ENCODE peak calls at places on chromosomes 6 and 20, in nine cellular contexts. One of them, this sample, is unnamed.

GRCh38 chr6:24549674-24550418 is 55.1 kb downstream of the ALDH5A1 start:
- DNase-seq in activated CD4-positive, alpha-beta T cell treated with anti-CD3 and anti-CD28 coated beads, Interleukin-2, amount 50 U/mL, for 24 hours: no peak
- DNase-seq in KG1: no peak
- DNase-seq in WTC11: no peak
- DNase-seq in pulmonary artery endothelial cell: no peak
- DNase-seq in GM23338: no peak
- DNase-seq in stimulated activated naive B cell treated with anti-CD40 and anti-IgM and Interleukin-4, amounts not matched to agents 10 μg/mL and 1 μg/mL and 100 μg/mL, for 72 hours: no peak
- DNase-seq in upper lobe of right lung: no peak
- DNase-seq in epithelial cell of proximal tubule: no peak
- DNase-seq in this sample: peak

GRCh38 chr6:108874470-108875160 is 26.4 kb downstream of the ARMC2 start:
- DNase-seq in stimulated activated naive B cell treated with anti-CD40 and anti-IgM and Interleukin-4, amounts not matched to agents 10 μg/mL and 1 μg/mL and 100 μg/mL, for 72 hours: peak
- DNase-seq in epithelial cell of proximal tubule: no peak
- DNase-seq in WTC11: no peak
- DNase-seq in KG1: no peak
- DNase-seq in pulmonary artery endothelial cell: no peak
- DNase-seq in GM23338: no peak
- DNase-seq in activated CD4-positive, alpha-beta T cell treated with anti-CD3 and anti-CD28 coated beads, Interleukin-2, amount 50 U/mL, for 24 hours: peak
- DNase-seq in upper lobe of right lung: no peak
- DNase-seq in this sample: no peak

GRCh38 chr6:109076421-109076820 is 18.2 kb downstream of the SESN1 start:
- DNase-seq in activated CD4-positive, alpha-beta T cell treated with anti-CD3 and anti-CD28 coated beads, Interleukin-2, amount 50 U/mL, for 24 hours: no peak
- DNase-seq in upper lobe of right lung: no peak
- DNase-seq in pulmonary artery endothelial cell: no peak
- DNase-seq in stimulated activated naive B cell treated with anti-CD40 and anti-IgM and Interleukin-4, amounts not matched to agents 10 μg/mL and 1 μg/mL and 100 μg/mL, for 72 hours: no peak
- DNase-seq in WTC11: no peak
- DNase-seq in epithelial cell of proximal tubule: no peak
- DNase-seq in GM23338: no peak
- DNase-seq in KG1: no peak
- DNase-seq in this sample: peak

GRCh38 chr20:17647391-17648305 is 34.4 kb downstream of the RRBP1 start:
- DNase-seq in pulmonary artery endothelial cell: no peak
- DNase-seq in activated CD4-positive, alpha-beta T cell treated with anti-CD3 and anti-CD28 coated beads, Interleukin-2, amount 50 U/mL, for 24 hours: no peak
- DNase-seq in upper lobe of right lung: peak
- DNase-seq in GM23338: no peak
- DNase-seq in WTC11: no peak
- DNase-seq in KG1: no peak
- DNase-seq in stimulated activated naive B cell treated with anti-CD40 and anti-IgM and Interleukin-4, amounts not matched to agents 10 μg/mL and 1 μg/mL and 100 μg/mL, for 72 hours: no peak
- DNase-seq in epithelial cell of proximal tubule: no peak
- DNase-seq in this sample: no peak

GRCh38 chr6:44076366-44077200 is 50.7 kb downstream of the MRPL14 start:
- DNase-seq in pulmonary artery endothelial cell: no peak
- DNase-seq in KG1: no peak
- DNase-seq in GM23338: peak
- DNase-seq in WTC11: no peak
- DNase-seq in stimulated activated naive B cell treated with anti-CD40 and anti-IgM and Interleukin-4, amounts not matched to agents 10 μg/mL and 1 μg/mL and 100 μg/mL, for 72 hours: no peak
- DNase-seq in activated CD4-positive, alpha-beta T cell treated with anti-CD3 and anti-CD28 coated beads, Interleukin-2, amount 50 U/mL, for 24 hours: no peak
- DNase-seq in upper lobe of right lung: peak
- DNase-seq in epithelial cell of proximal tubule: no peak
- DNase-seq in this sample: no peak

GRCh38 chr6:3752538-3753227 is 1.2 kb upstream of the PXDC1 start:
- DNase-seq in KG1: no peak
- DNase-seq in WTC11: no peak
- DNase-seq in GM23338: peak
- DNase-seq in epithelial cell of proximal tubule: no peak
- DNase-seq in activated CD4-positive, alpha-beta T cell treated with anti-CD3 and anti-CD28 coated beads, Interleukin-2, amount 50 U/mL, for 24 hours: no peak
- DNase-seq in upper lobe of right lung: no peak
- DNase-seq in stimulated activated naive B cell treated with anti-CD40 and anti-IgM and Interleukin-4, amounts not matched to agents 10 μg/mL and 1 μg/mL and 100 μg/mL, for 72 hours: no peak
- DNase-seq in pulmonary artery endothelial cell: no peak
- DNase-seq in this sample: no peak

GRCh38 chr6:160431231-160431630 is 83.1 kb downstream of the SLC22A3 start:
- DNase-seq in activated CD4-positive, alpha-beta T cell treated with anti-CD3 and anti-CD28 coated beads, Interleukin-2, amount 50 U/mL, for 24 hours: no peak
- DNase-seq in WTC11: no peak
- DNase-seq in epithelial cell of proximal tubule: no peak
- DNase-seq in upper lobe of right lung: no peak
- DNase-seq in GM23338: no peak
- DNase-seq in KG1: no peak
- DNase-seq in pulmonary artery endothelial cell: no peak
- DNase-seq in stimulated activated naive B cell treated with anti-CD40 and anti-IgM and Interleukin-4, amounts not matched to agents 10 μg/mL and 1 μg/mL and 100 μg/mL, for 72 hours: no peak
- DNase-seq in this sample: no peak

GRCh38 chr6:148612043-148612442 is 134.8 kb upstream of the UST start:
- DNase-seq in epithelial cell of proximal tubule: no peak
- DNase-seq in stimulated activated naive B cell treated with anti-CD40 and anti-IgM and Interleukin-4, amounts not matched to agents 10 μg/mL and 1 μg/mL and 100 μg/mL, for 72 hours: no peak
- DNase-seq in GM23338: no peak
- DNase-seq in KG1: no peak
- DNase-seq in activated CD4-positive, alpha-beta T cell treated with anti-CD3 and anti-CD28 coated beads, Interleukin-2, amount 50 U/mL, for 24 hours: no peak
- DNase-seq in pulmonary artery endothelial cell: no peak
- DNase-seq in upper lobe of right lung: no peak
- DNase-seq in WTC11: no peak
- DNase-seq in this sample: no peak

GRCh38 chr6:73180076-73180717 is 45.1 kb downstream of the KHDC1L start:
- DNase-seq in stimulated activated naive B cell treated with anti-CD40 and anti-IgM and Interleukin-4, amounts not matched to agents 10 μg/mL and 1 μg/mL and 100 μg/mL, for 72 hours: no peak
- DNase-seq in KG1: no peak
- DNase-seq in upper lobe of right lung: no peak
- DNase-seq in GM23338: no peak
- DNase-seq in activated CD4-positive, alpha-beta T cell treated with anti-CD3 and anti-CD28 coated beads, Interleukin-2, amount 50 U/mL, for 24 hours: no peak
- DNase-seq in pulmonary artery endothelial cell: no peak
- DNase-seq in WTC11: no peak
- DNase-seq in epithelial cell of proximal tubule: peak
- DNase-seq in this sample: no peak

GRCh38 chr6:63713332-63713731 is 77.7 kb downstream of the PHF3 start:
- DNase-seq in pulmonary artery endothelial cell: no peak
- DNase-seq in activated CD4-positive, alpha-beta T cell treated with anti-CD3 and anti-CD28 coated beads, Interleukin-2, amount 50 U/mL, for 24 hours: no peak
- DNase-seq in WTC11: no peak
- DNase-seq in stimulated activated naive B cell treated with anti-CD40 and anti-IgM and Interleukin-4, amounts not matched to agents 10 μg/mL and 1 μg/mL and 100 μg/mL, for 72 hours: no peak
- DNase-seq in GM23338: no peak
- DNase-seq in KG1: no peak
- DNase-seq in upper lobe of right lung: no peak
- DNase-seq in epithelial cell of proximal tubule: no peak
- DNase-seq in this sample: no peak

GRCh38 chr6:138418118-138418742 is 14.2 kb downstream of the HEBP2 start:
- DNase-seq in GM23338: no peak
- DNase-seq in KG1: no peak
- DNase-seq in activated CD4-positive, alpha-beta T cell treated with anti-CD3 and anti-CD28 coated beads, Interleukin-2, amount 50 U/mL, for 24 hours: no peak
- DNase-seq in epithelial cell of proximal tubule: no peak
- DNase-seq in pulmonary artery endothelial cell: no peak
- DNase-seq in upper lobe of right lung: no peak
- DNase-seq in stimulated activated naive B cell treated with anti-CD40 and anti-IgM and Interleukin-4, amounts not matched to agents 10 μg/mL and 1 μg/mL and 100 μg/mL, for 72 hours: no peak
- DNase-seq in WTC11: no peak
- DNase-seq in this sample: no peak

GRCh38 chr20:19778404-19778803 is 20.3 kb downstream of the RIN2 start:
- DNase-seq in pulmonary artery endothelial cell: no peak
- DNase-seq in activated CD4-positive, alpha-beta T cell treated with anti-CD3 and anti-CD28 coated beads, Interleukin-2, amount 50 U/mL, for 24 hours: no peak
- DNase-seq in WTC11: no peak
- DNase-seq in stimulated activated naive B cell treated with anti-CD40 and anti-IgM and Interleukin-4, amounts not matched to agents 10 μg/mL and 1 μg/mL and 100 μg/mL, for 72 hours: no peak
- DNase-seq in KG1: no peak
- DNase-seq in upper lobe of right lung: no peak
- DNase-seq in epithelial cell of proximal tubule: no peak
- DNase-seq in GM23338: no peak
- DNase-seq in this sample: no peak

GRCh38 chr6:33057222-33058150 is 16.0 kb downstream of the HLA-DPA1 start:
- DNase-seq in GM23338: no peak
- DNase-seq in stimulated activated naive B cell treated with anti-CD40 and anti-IgM and Interleukin-4, amounts not matched to agents 10 μg/mL and 1 μg/mL and 100 μg/mL, for 72 hours: no peak
- DNase-seq in activated CD4-positive, alpha-beta T cell treated with anti-CD3 and anti-CD28 coated beads, Interleukin-2, amount 50 U/mL, for 24 hours: no peak
- DNase-seq in KG1: no peak
- DNase-seq in epithelial cell of proximal tubule: no peak
- DNase-seq in WTC11: no peak
- DNase-seq in upper lobe of right lung: no peak
- DNase-seq in pulmonary artery endothelial cell: no peak
- DNase-seq in this sample: no peak

GRCh38 chr20:3275966-3276365 is 37.0 kb upstream of the SLC4A11 start:
- DNase-seq in GM23338: no peak
- DNase-seq in activated CD4-positive, alpha-beta T cell treated with anti-CD3 and anti-CD28 coated beads, Interleukin-2, amount 50 U/mL, for 24 hours: no peak
- DNase-seq in stimulated activated naive B cell treated with anti-CD40 and anti-IgM and Interleukin-4, amounts not matched to agents 10 μg/mL and 1 μg/mL and 100 μg/mL, for 72 hours: no peak
- DNase-seq in KG1: no peak
- DNase-seq in epithelial cell of proximal tubule: no peak
- DNase-seq in pulmonary artery endothelial cell: no peak
- DNase-seq in WTC11: no peak
- DNase-seq in upper lobe of right lung: no peak
- DNase-seq in this sample: no peak

GRCh38 chr6:159595173-159595572 is 97.9 kb downstream of the SOD2 start:
- DNase-seq in WTC11: no peak
- DNase-seq in stimulated activated naive B cell treated with anti-CD40 and anti-IgM and Interleukin-4, amounts not matched to agents 10 μg/mL and 1 μg/mL and 100 μg/mL, for 72 hours: no peak
- DNase-seq in pulmonary artery endothelial cell: no peak
- DNase-seq in upper lobe of right lung: no peak
- DNase-seq in activated CD4-positive, alpha-beta T cell treated with anti-CD3 and anti-CD28 coated beads, Interleukin-2, amount 50 U/mL, for 24 hours: no peak
- DNase-seq in GM23338: no peak
- DNase-seq in epithelial cell of proximal tubule: peak
- DNase-seq in KG1: no peak
- DNase-seq in this sample: no peak

GRCh38 chr6:159730277-159730676 is 3.0 kb downstream of the WTAP start:
- DNase-seq in pulmonary artery endothelial cell: no peak
- DNase-seq in activated CD4-positive, alpha-beta T cell treated with anti-CD3 and anti-CD28 coated beads, Interleukin-2, amount 50 U/mL, for 24 hours: no peak
- DNase-seq in GM23338: no peak
- DNase-seq in epithelial cell of proximal tubule: no peak
- DNase-seq in upper lobe of right lung: no peak
- DNase-seq in stimulated activated naive B cell treated with anti-CD40 and anti-IgM and Interleukin-4, amounts not matched to agents 10 μg/mL and 1 μg/mL and 100 μg/mL, for 72 hours: no peak
- DNase-seq in WTC11: no peak
- DNase-seq in KG1: no peak
- DNase-seq in this sample: no peak

GRCh38 chr6:131721161-131721560 is 10.3 kb upstream of the CTAGE9 start:
- DNase-seq in stimulated activated naive B cell treated with anti-CD40 and anti-IgM and Interleukin-4, amounts not matched to agents 10 μg/mL and 1 μg/mL and 100 μg/mL, for 72 hours: no peak
- DNase-seq in KG1: no peak
- DNase-seq in upper lobe of right lung: no peak
- DNase-seq in pulmonary artery endothelial cell: no peak
- DNase-seq in WTC11: no peak
- DNase-seq in GM23338: no peak
- DNase-seq in epithelial cell of proximal tubule: peak
- DNase-seq in activated CD4-positive, alpha-beta T cell treated with anti-CD3 and anti-CD28 coated beads, Interleukin-2, amount 50 U/mL, for 24 hours: no peak
- DNase-seq in this sample: no peak

GRCh38 chr6:39876826-39877225 is 57.4 kb downstream of the MOCS1 start:
- DNase-seq in KG1: no peak
- DNase-seq in stimulated activated naive B cell treated with anti-CD40 and anti-IgM and Interleukin-4, amounts not matched to agents 10 μg/mL and 1 μg/mL and 100 μg/mL, for 72 hours: no peak
- DNase-seq in epithelial cell of proximal tubule: no peak
- DNase-seq in pulmonary artery endothelial cell: no peak
- DNase-seq in activated CD4-positive, alpha-beta T cell treated with anti-CD3 and anti-CD28 coated beads, Interleukin-2, amount 50 U/mL, for 24 hours: no peak
- DNase-seq in upper lobe of right lung: no peak
- DNase-seq in GM23338: no peak
- DNase-seq in WTC11: no peak
- DNase-seq in this sample: no peak

GRCh38 chr6:130794686-130795085 is 32.5 kb upstream of the SMLR1 start:
- DNase-seq in epithelial cell of proximal tubule: no peak
- DNase-seq in KG1: no peak
- DNase-seq in WTC11: no peak
- DNase-seq in pulmonary artery endothelial cell: no peak
- DNase-seq in activated CD4-positive, alpha-beta T cell treated with anti-CD3 and anti-CD28 coated beads, Interleukin-2, amount 50 U/mL, for 24 hours: no peak
- DNase-seq in stimulated activated naive B cell treated with anti-CD40 and anti-IgM and Interleukin-4, amounts not matched to agents 10 μg/mL and 1 μg/mL and 100 μg/mL, for 72 hours: no peak
- DNase-seq in upper lobe of right lung: no peak
- DNase-seq in GM23338: no peak
- DNase-seq in this sample: no peak

GRCh38 chr20:1819311-1820136 is 75.7 kb upstream of the SIRPA start:
- DNase-seq in stimulated activated naive B cell treated with anti-CD40 and anti-IgM and Interleukin-4, amounts not matched to agents 10 μg/mL and 1 μg/mL and 100 μg/mL, for 72 hours: no peak
- DNase-seq in pulmonary artery endothelial cell: no peak
- DNase-seq in upper lobe of right lung: no peak
- DNase-seq in WTC11: no peak
- DNase-seq in GM23338: peak
- DNase-seq in epithelial cell of proximal tubule: no peak
- DNase-seq in KG1: no peak
- DNase-seq in activated CD4-positive, alpha-beta T cell treated with anti-CD3 and anti-CD28 coated beads, Interleukin-2, amount 50 U/mL, for 24 hours: no peak
- DNase-seq in this sample: no peak

GRCh38 chr6:87661016-87661415 is 41.0 kb downstream of the AKIRIN2 start:
- DNase-seq in WTC11: no peak
- DNase-seq in activated CD4-positive, alpha-beta T cell treated with anti-CD3 and anti-CD28 coated beads, Interleukin-2, amount 50 U/mL, for 24 hours: no peak
- DNase-seq in pulmonary artery endothelial cell: no peak
- DNase-seq in GM23338: no peak
- DNase-seq in upper lobe of right lung: no peak
- DNase-seq in KG1: no peak
- DNase-seq in epithelial cell of proximal tubule: no peak
- DNase-seq in stimulated activated naive B cell treated with anti-CD40 and anti-IgM and Interleukin-4, amounts not matched to agents 10 μg/mL and 1 μg/mL and 100 μg/mL, for 72 hours: no peak
- DNase-seq in this sample: no peak

GRCh38 chr20:45998761-45999160 is 9.9 kb upstream of the MMP9 start:
- DNase-seq in KG1: peak
- DNase-seq in stimulated activated naive B cell treated with anti-CD40 and anti-IgM and Interleukin-4, amounts not matched to agents 10 μg/mL and 1 μg/mL and 100 μg/mL, for 72 hours: no peak
- DNase-seq in pulmonary artery endothelial cell: no peak
- DNase-seq in activated CD4-positive, alpha-beta T cell treated with anti-CD3 and anti-CD28 coated beads, Interleukin-2, amount 50 U/mL, for 24 hours: no peak
- DNase-seq in epithelial cell of proximal tubule: no peak
- DNase-seq in WTC11: no peak
- DNase-seq in upper lobe of right lung: no peak
- DNase-seq in GM23338: no peak
- DNase-seq in this sample: no peak

GRCh38 chr6:130526466-130526865 is 160.6 kb downstream of the TMEM200A start:
- DNase-seq in epithelial cell of proximal tubule: no peak
- DNase-seq in KG1: peak
- DNase-seq in GM23338: no peak
- DNase-seq in stimulated activated naive B cell treated with anti-CD40 and anti-IgM and Interleukin-4, amounts not matched to agents 10 μg/mL and 1 μg/mL and 100 μg/mL, for 72 hours: no peak
- DNase-seq in activated CD4-positive, alpha-beta T cell treated with anti-CD3 and anti-CD28 coated beads, Interleukin-2, amount 50 U/mL, for 24 hours: no peak
- DNase-seq in upper lobe of right lung: no peak
- DNase-seq in WTC11: no peak
- DNase-seq in pulmonary artery endothelial cell: no peak
- DNase-seq in this sample: no peak

GRCh38 chr20:32456869-32457421 is 98.8 kb downstream of the ASXL1 start:
- DNase-seq in KG1: no peak
- DNase-seq in upper lobe of right lung: no peak
- DNase-seq in epithelial cell of proximal tubule: no peak
- DNase-seq in activated CD4-positive, alpha-beta T cell treated with anti-CD3 and anti-CD28 coated beads, Interleukin-2, amount 50 U/mL, for 24 hours: no peak
- DNase-seq in WTC11: peak
- DNase-seq in stimulated activated naive B cell treated with anti-CD40 and anti-IgM and Interleukin-4, amounts not matched to agents 10 μg/mL and 1 μg/mL and 100 μg/mL, for 72 hours: peak
- DNase-seq in GM23338: peak
- DNase-seq in pulmonary artery endothelial cell: no peak
- DNase-seq in this sample: peak

GRCh38 chr6:69422474-69422873 is 374.3 kb downstream of the LMBRD1 start:
- DNase-seq in GM23338: peak
- DNase-seq in activated CD4-positive, alpha-beta T cell treated with anti-CD3 and anti-CD28 coated beads, Interleukin-2, amount 50 U/mL, for 24 hours: no peak
- DNase-seq in epithelial cell of proximal tubule: no peak
- DNase-seq in stimulated activated naive B cell treated with anti-CD40 and anti-IgM and Interleukin-4, amounts not matched to agents 10 μg/mL and 1 μg/mL and 100 μg/mL, for 72 hours: no peak
- DNase-seq in pulmonary artery endothelial cell: no peak
- DNase-seq in WTC11: no peak
- DNase-seq in KG1: no peak
- DNase-seq in upper lobe of right lung: no peak
- DNase-seq in this sample: peak

GRCh38 chr6:64694356-64694755 is 1012.7 kb downstream of the EYS start:
- DNase-seq in activated CD4-positive, alpha-beta T cell treated with anti-CD3 and anti-CD28 coated beads, Interleukin-2, amount 50 U/mL, for 24 hours: no peak
- DNase-seq in upper lobe of right lung: no peak
- DNase-seq in KG1: no peak
- DNase-seq in epithelial cell of proximal tubule: peak
- DNase-seq in stimulated activated naive B cell treated with anti-CD40 and anti-IgM and Interleukin-4, amounts not matched to agents 10 μg/mL and 1 μg/mL and 100 μg/mL, for 72 hours: no peak
- DNase-seq in GM23338: no peak
- DNase-seq in WTC11: no peak
- DNase-seq in pulmonary artery endothelial cell: no peak
- DNase-seq in this sample: no peak

GRCh38 chr6:42339991-42340401 is 111.7 kb downstream of the TRERF1 start:
- DNase-seq in GM23338: no peak
- DNase-seq in epithelial cell of proximal tubule: no peak
- DNase-seq in upper lobe of right lung: no peak
- DNase-seq in pulmonary artery endothelial cell: no peak
- DNase-seq in activated CD4-positive, alpha-beta T cell treated with anti-CD3 and anti-CD28 coated beads, Interleukin-2, amount 50 U/mL, for 24 hours: no peak
- DNase-seq in KG1: no peak
- DNase-seq in stimulated activated naive B cell treated with anti-CD40 and anti-IgM and Interleukin-4, amounts not matched to agents 10 μg/mL and 1 μg/mL and 100 μg/mL, for 72 hours: no peak
- DNase-seq in WTC11: no peak
- DNase-seq in this sample: no peak

GRCh38 chr6:67736816-67737215 is 898.3 kb upstream of the ADGRB3 start:
- DNase-seq in activated CD4-positive, alpha-beta T cell treated with anti-CD3 and anti-CD28 coated beads, Interleukin-2, amount 50 U/mL, for 24 hours: no peak
- DNase-seq in pulmonary artery endothelial cell: no peak
- DNase-seq in KG1: no peak
- DNase-seq in upper lobe of right lung: no peak
- DNase-seq in GM23338: no peak
- DNase-seq in epithelial cell of proximal tubule: no peak
- DNase-seq in stimulated activated naive B cell treated with anti-CD40 and anti-IgM and Interleukin-4, amounts not matched to agents 10 μg/mL and 1 μg/mL and 100 μg/mL, for 72 hours: no peak
- DNase-seq in WTC11: no peak
- DNase-seq in this sample: no peak

GRCh38 chr6:20212392-20213111 is at the start of gene MBOAT1:
- DNase-seq in pulmonary artery endothelial cell: peak
- DNase-seq in upper lobe of right lung: peak
- DNase-seq in stimulated activated naive B cell treated with anti-CD40 and anti-IgM and Interleukin-4, amounts not matched to agents 10 μg/mL and 1 μg/mL and 100 μg/mL, for 72 hours: peak
- DNase-seq in activated CD4-positive, alpha-beta T cell treated with anti-CD3 and anti-CD28 coated beads, Interleukin-2, amount 50 U/mL, for 24 hours: peak
- DNase-seq in WTC11: peak
- DNase-seq in GM23338: peak
- DNase-seq in KG1: peak
- DNase-seq in epithelial cell of proximal tubule: no peak
- DNase-seq in this sample: peak

GRCh38 chr20:19433371-19434316 is 221.2 kb downstream of the SLC24A3 start:
- DNase-seq in stimulated activated naive B cell treated with anti-CD40 and anti-IgM and Interleukin-4, amounts not matched to agents 10 μg/mL and 1 μg/mL and 100 μg/mL, for 72 hours: peak
- DNase-seq in activated CD4-positive, alpha-beta T cell treated with anti-CD3 and anti-CD28 coated beads, Interleukin-2, amount 50 U/mL, for 24 hours: no peak
- DNase-seq in pulmonary artery endothelial cell: no peak
- DNase-seq in GM23338: no peak
- DNase-seq in KG1: no peak
- DNase-seq in epithelial cell of proximal tubule: no peak
- DNase-seq in upper lobe of right lung: no peak
- DNase-seq in WTC11: no peak
- DNase-seq in this sample: no peak

This sample was measured in NCI-H69.